ENCODE peak calls at places on chromosomes 7 and 10, in ten cellular contexts. N, I, V, E, P, L, T, A, X and F are unnamed samples.
A peak's percentile ranks its signal among the peaks of the same experiment; 100 is the strongest.

GRCh38 chr7:108525327-108525984 is 479 bp downstream of the PNPLA8 start:
- DNase-seq in N (peak; percentile 47), I (no peak), V (no peak), E (peak; percentile 86), P (peak; percentile 85), L (peak; percentile 77), T (no peak), A (no peak), X (peak; percentile 72), F (no peak)

GRCh38 chr7:105270117-105270516 is 118.6 kb downstream of the SRPK2 start:
- DNase-seq in N (no peak), I (no peak), V (no peak), E (no peak), P (no peak), L (no peak), T (no peak), A (no peak), X (no peak), F (peak; percentile 17)

GRCh38 chr10:51808187-51808586 is 108.8 kb upstream of the CSTF2T start:
- DNase-seq in N (no peak), I (no peak), V (no peak), E (no peak), P (no peak), L (no peak), T (no peak), A (no peak), X (no peak), F (no peak)

GRCh38 chr10:79222186-79222585 is 125.1 kb upstream of the PPIF start:
- DNase-seq in N (no peak), I (no peak), V (no peak), E (no peak), P (peak; percentile 50), L (no peak), T (no peak), A (no peak), X (no peak), F (no peak)

GRCh38 chr7:55964802-55965470 is 551 bp downstream of the NIPSNAP2 start:
- DNase-seq in N (no peak), I (peak; percentile 90), V (peak; percentile 56), E (peak; percentile 91), P (peak; percentile 85), L (peak; percentile 54), T (peak; percentile 70), A (peak; percentile 28), X (no peak), F (peak; percentile 23)

GRCh38 chr7:102273749-102274712 is 12.6 kb upstream of the SH2B2 start:
- DNase-seq in N (no peak), I (no peak), V (peak; percentile 66), E (no peak), P (no peak), L (peak; percentile 91), T (no peak), A (no peak), X (no peak), F (no peak)

GRCh38 chr7:127657500-127657899 is 5.5 kb downstream of the SND1 start:
- DNase-seq in N (no peak), I (no peak), V (no peak), E (no peak), P (no peak), L (no peak), T (no peak), A (no peak), X (no peak), F (no peak)

GRCh38 chr10:91980319-91980718 is 56.7 kb downstream of the BTAF1 start:
- DNase-seq in N (no peak), I (no peak), V (no peak), E (no peak), P (no peak), L (no peak), T (no peak), A (no peak), X (no peak), F (no peak)

GRCh38 chr10:79184141-79184625 is 115.4 kb downstream of the ZMIZ1 start:
- DNase-seq in N (no peak), I (no peak), V (peak; percentile 77), E (no peak), P (no peak), L (peak; percentile 78), T (no peak), A (no peak), X (no peak), F (no peak)

GRCh38 chr10:110500515-110500905 is 2.8 kb downstream of the DUSP5 start:
- DNase-seq in N (no peak), I (no peak), V (no peak), E (no peak), P (no peak), L (peak; percentile 70), T (no peak), A (no peak), X (peak; percentile 74), F (no peak)

GRCh38 chr7:106890952-106891351 is 25.9 kb downstream of the PIK3CG start:
- DNase-seq in N (no peak), I (no peak), V (no peak), E (no peak), P (no peak), L (no peak), T (no peak), A (no peak), X (no peak), F (no peak)

GRCh38 chr10:63465293-63466167 is at the start of gene JMJD1C:
- DNase-seq in N (no peak), I (peak; percentile 85), V (peak; percentile 80), E (peak; percentile 84), P (peak; percentile 82), L (peak; percentile 92), T (peak; percentile 56), A (peak; percentile 49), X (peak; percentile 62), F (peak; percentile 61)

GRCh38 chr10:106836923-106837322 is 327.6 kb downstream of the SORCS1 start:
- DNase-seq in N (no peak), I (no peak), V (peak; percentile 56), E (no peak), P (no peak), L (no peak), T (peak; percentile 13), A (no peak), X (no peak), F (no peak)

GRCh38 chr7:732094-732541 is 5.0 kb upstream of the PRKAR1B start:
- DNase-seq in N (no peak), I (no peak), V (no peak), E (peak; percentile 51), P (peak; percentile 77), L (no peak), T (no peak), A (no peak), X (no peak), F (no peak)

GRCh38 chr10:100129424-100129823 is 47.8 kb upstream of the CPN1 start:
- DNase-seq in N (no peak), I (no peak), V (no peak), E (no peak), P (no peak), L (no peak), T (no peak), A (no peak), X (no peak), F (no peak)

GRCh38 chr10:108801775-108802516 is 1121.4 kb downstream of the XPNPEP1 start:
- DNase-seq in N (no peak), I (no peak), V (no peak), E (no peak), P (no peak), L (peak; percentile 61), T (no peak), A (no peak), X (no peak), F (no peak)

GRCh38 chr7:123230147-123230546 is 30.4 kb upstream of the SLC13A1 start:
- DNase-seq in N (no peak), I (no peak), V (no peak), E (no peak), P (no peak), L (no peak), T (no peak), A (no peak), X (no peak), F (no peak)

GRCh38 chr10:75091173-75091572 is 20.3 kb upstream of the SAMD8 start:
- DNase-seq in N (no peak), I (no peak), V (no peak), E (no peak), P (no peak), L (no peak), T (no peak), A (no peak), X (no peak), F (no peak)